ENCODE peak calls at places on chromosomes 2 and 18, in four cellular contexts. One of them, this sample, is unnamed.

GRCh38 chr2:182064024-182064880 is 78.6 kb downstream of the PPP1R1C start:
- DNase-seq in AG04450: no peak
- DNase-seq in right cardiac atrium: peak
- DNase-seq in mesendoderm: no peak
- DNase-seq in this sample: no peak

GRCh38 chr18:64592246-64592645 is 443.4 kb upstream of the LINC00305 start:
- DNase-seq in AG04450: no peak
- DNase-seq in right cardiac atrium: no peak
- DNase-seq in mesendoderm: no peak
- DNase-seq in this sample: no peak

GRCh38 chr2:216502776-216503629 is 4.4 kb downstream of the RPL37A start:
- DNase-seq in AG04450: no peak
- DNase-seq in right cardiac atrium: no peak
- DNase-seq in mesendoderm: no peak
- DNase-seq in this sample: no peak

GRCh38 chr2:13481201-13481600 is 764.5 kb downstream of the TRIB2 start:
- DNase-seq in AG04450: no peak
- DNase-seq in right cardiac atrium: no peak
- DNase-seq in mesendoderm: no peak
- DNase-seq in this sample: no peak

GRCh38 chr2:85731606-85732005 is 22.2 kb upstream of the ATOH8 start:
- DNase-seq in AG04450: no peak
- DNase-seq in right cardiac atrium: no peak
- DNase-seq in mesendoderm: no peak
- DNase-seq in this sample: no peak

GRCh38 chr2:112259509-112260294 is 4.9 kb upstream of the ZC3H8 start:
- DNase-seq in AG04450: peak
- DNase-seq in right cardiac atrium: peak
- DNase-seq in mesendoderm: peak
- DNase-seq in this sample: no peak

GRCh38 chr18:46916551-46917107 is 678 bp downstream of the PIAS2 start:
- DNase-seq in AG04450: no peak
- DNase-seq in right cardiac atrium: no peak
- DNase-seq in mesendoderm: peak
- DNase-seq in this sample: no peak

GRCh38 chr2:206433201-206433600 is 10.1 kb upstream of the ADAM23 start:
- DNase-seq in AG04450: no peak
- DNase-seq in right cardiac atrium: no peak
- DNase-seq in mesendoderm: no peak
- DNase-seq in this sample: no peak

GRCh38 chr18:73979742-73980141 is 167.9 kb downstream of the FBXO15 start:
- DNase-seq in AG04450: peak
- DNase-seq in right cardiac atrium: no peak
- DNase-seq in mesendoderm: peak
- DNase-seq in this sample: peak

GRCh38 chr2:189959450-189959849 is 103.1 kb downstream of the MSTN start:
- DNase-seq in AG04450: no peak
- DNase-seq in right cardiac atrium: no peak
- DNase-seq in mesendoderm: peak
- DNase-seq in this sample: no peak

GRCh38 chr2:98985905-98986666 is 50.1 kb upstream of the CRACDL start:
- DNase-seq in AG04450: no peak
- DNase-seq in right cardiac atrium: no peak
- DNase-seq in mesendoderm: no peak
- DNase-seq in this sample: peak

GRCh38 chr2:207390302-207391095 is 139.3 kb upstream of the CREB1 start:
- DNase-seq in AG04450: no peak
- DNase-seq in right cardiac atrium: no peak
- DNase-seq in mesendoderm: no peak
- DNase-seq in this sample: no peak

GRCh38 chr2:224136394-224136793 is 97.3 kb upstream of the SERPINE2 start:
- DNase-seq in AG04450: no peak
- DNase-seq in right cardiac atrium: no peak
- DNase-seq in mesendoderm: no peak
- DNase-seq in this sample: no peak

GRCh38 chr2:84388921-84389490 is 70.1 kb downstream of the SUCLG1 start:
- DNase-seq in AG04450: no peak
- DNase-seq in right cardiac atrium: no peak
- DNase-seq in mesendoderm: no peak
- DNase-seq in this sample: no peak

GRCh38 chr2:98869272-98869641 is 66.8 kb downstream of the CRACDL start:
- DNase-seq in AG04450: no peak
- DNase-seq in right cardiac atrium: no peak
- DNase-seq in mesendoderm: peak
- DNase-seq in this sample: peak

GRCh38 chr2:241841181-241842066 is 17.3 kb downstream of the PDCD1 start:
- DNase-seq in AG04450: no peak
- DNase-seq in right cardiac atrium: no peak
- DNase-seq in mesendoderm: no peak
- DNase-seq in this sample: no peak

DNA sequence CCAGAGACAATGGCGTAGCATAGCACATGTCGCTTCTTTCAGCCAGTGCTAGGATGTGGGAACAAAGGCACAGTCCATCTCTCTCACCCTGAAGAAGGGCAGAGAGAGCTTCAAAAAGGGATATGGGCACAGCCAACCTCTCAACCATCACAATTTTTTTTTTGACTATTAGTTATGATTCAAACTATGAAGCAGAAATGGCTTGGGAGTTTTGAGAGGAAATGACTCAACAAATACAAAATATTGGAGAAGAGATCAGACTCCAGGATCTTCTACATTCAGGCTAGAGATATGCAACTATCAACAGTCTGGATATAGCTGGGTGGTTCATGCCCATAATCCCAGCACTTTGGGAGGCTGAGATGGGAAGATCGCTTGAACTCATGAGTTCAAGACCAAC is 109.1 kb downstream of the MCFD2 start:
- DNase-seq in AG04450: no peak
- DNase-seq in right cardiac atrium: no peak
- DNase-seq in mesendoderm: no peak
- DNase-seq in this sample: no peak
- H3K27ac ChIP-seq in AG04450: peak
- H3K27ac ChIP-seq in right cardiac atrium: no peak
- H3K27ac ChIP-seq in mesendoderm: no peak
- H3K27ac ChIP-seq in this sample: peak

DNA sequence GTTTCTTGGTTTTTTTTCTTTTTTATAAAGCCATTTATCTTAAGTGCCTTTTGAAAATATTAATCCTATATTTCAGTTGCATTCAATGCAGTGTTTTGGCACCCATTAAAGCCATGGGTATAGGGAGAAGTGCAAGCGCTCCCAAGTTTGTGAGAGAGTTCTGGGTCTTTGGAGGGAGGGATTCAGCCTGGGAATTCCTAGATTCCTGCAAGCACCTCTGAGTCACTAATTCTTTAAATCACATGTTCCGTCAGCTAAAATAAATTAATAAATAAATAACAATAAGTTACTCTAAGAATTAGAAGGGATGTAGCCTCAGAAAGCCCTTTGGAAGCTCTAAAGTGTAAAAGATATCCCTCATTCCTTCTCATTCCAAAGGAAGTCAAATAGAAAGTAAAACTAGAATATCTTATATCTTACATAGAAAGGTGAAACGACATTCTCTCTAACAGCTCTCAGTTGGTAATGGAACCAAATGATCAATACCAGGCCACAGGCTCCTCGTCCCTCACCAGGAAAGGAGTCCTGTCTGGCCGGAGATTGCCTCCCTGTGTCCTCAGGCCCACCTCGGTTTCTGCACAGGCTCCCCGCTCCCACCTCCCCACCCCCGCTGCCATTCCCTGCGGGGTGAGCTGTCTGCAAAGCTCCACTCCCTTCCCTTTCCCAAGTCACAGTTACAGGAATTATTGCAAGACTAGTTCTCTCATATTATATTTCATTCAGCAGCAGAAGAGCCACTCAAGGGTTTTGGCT is 222.3 kb upstream of the RBBP8 start:
- DNase-seq in AG04450: no peak
- DNase-seq in right cardiac atrium: peak
- DNase-seq in mesendoderm: peak
- DNase-seq in this sample: peak
- H3K27ac ChIP-seq in AG04450: peak
- H3K27ac ChIP-seq in right cardiac atrium: peak
- H3K27ac ChIP-seq in mesendoderm: no peak
- H3K27ac ChIP-seq in this sample: peak

GRCh38 chr2:197620113-197620512 is 55.3 kb downstream of the RFTN2 start:
- DNase-seq in AG04450: no peak
- DNase-seq in right cardiac atrium: no peak
- DNase-seq in mesendoderm: peak
- DNase-seq in this sample: no peak
- H3K27ac ChIP-seq in AG04450: no peak
- H3K27ac ChIP-seq in right cardiac atrium: no peak
- H3K27ac ChIP-seq in mesendoderm: no peak
- H3K27ac ChIP-seq in this sample: no peak

DNA sequence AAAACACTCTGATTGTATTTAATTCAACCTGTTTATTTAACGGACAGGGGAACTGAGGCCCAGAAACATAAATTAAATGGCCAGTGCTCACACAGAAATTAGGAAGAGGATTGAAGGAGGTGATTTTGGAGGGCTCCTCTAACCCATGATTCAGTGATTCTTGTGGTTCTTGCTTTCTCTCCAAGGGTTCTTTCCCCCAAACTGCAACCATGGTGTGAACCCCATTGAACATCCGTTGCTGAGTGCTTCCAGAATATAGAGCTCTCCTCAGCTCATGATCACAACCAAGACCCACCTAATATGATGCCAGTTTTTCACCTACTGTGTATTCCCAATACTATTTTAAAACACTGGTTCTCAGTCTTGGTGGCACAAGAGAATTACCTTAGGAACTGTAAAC is 41.4 kb downstream of the BMP10 start:
- DNase-seq in AG04450: no peak
- DNase-seq in right cardiac atrium: no peak
- DNase-seq in mesendoderm: no peak
- DNase-seq in this sample: no peak
- H3K27ac ChIP-seq in AG04450: peak
- H3K27ac ChIP-seq in right cardiac atrium: peak
- H3K27ac ChIP-seq in mesendoderm: no peak
- H3K27ac ChIP-seq in this sample: no peak

DNA sequence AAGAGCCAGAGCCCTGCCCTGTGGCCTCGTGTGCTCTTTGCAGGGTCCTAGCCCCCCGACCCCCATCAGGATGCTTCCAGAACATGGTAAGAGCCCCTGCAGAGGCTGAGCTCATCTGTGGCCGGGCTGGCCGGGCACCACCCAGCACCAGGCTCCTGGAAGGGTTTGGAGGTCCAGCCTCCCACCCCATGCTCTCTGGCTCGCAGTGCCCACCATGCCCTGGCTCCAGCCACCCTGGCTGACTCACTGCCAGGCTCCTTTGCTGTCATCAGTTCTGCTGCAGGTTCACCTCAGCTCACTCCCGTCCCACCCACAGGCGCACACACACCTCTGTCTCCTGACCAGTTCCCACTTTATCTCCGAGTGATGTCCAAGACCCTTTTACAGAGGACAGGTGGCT is 37.5 kb downstream of the EIF4E2 start:
- DNase-seq in AG04450: no peak
- DNase-seq in right cardiac atrium: no peak
- DNase-seq in mesendoderm: no peak
- DNase-seq in this sample: no peak
- H3K27ac ChIP-seq in AG04450: no peak
- H3K27ac ChIP-seq in right cardiac atrium: no peak
- H3K27ac ChIP-seq in mesendoderm: no peak
- H3K27ac ChIP-seq in this sample: no peak

DNA sequence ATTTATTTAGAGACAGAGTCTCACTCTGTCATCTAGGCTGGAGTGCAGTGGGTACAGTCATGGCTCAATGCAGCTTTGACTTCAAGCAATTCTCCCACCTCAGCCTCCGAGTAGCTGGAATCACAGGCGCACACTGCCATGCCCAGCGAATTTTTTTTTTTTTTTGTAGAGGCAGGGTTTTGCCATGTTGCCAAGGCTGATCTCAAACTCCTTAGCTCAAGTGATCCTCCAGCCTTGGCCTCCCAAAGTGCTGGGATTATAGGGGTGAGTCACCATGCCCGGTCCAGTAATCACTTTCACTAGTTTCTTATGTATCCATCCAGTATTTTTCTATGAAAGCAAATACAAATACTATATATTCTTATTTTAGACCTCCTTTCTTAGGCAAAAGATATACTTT is 24.0 kb downstream of the PRKAG3 start:
- DNase-seq in AG04450: no peak
- DNase-seq in right cardiac atrium: no peak
- DNase-seq in mesendoderm: no peak
- DNase-seq in this sample: no peak
- H3K27ac ChIP-seq in AG04450: no peak
- H3K27ac ChIP-seq in right cardiac atrium: no peak
- H3K27ac ChIP-seq in mesendoderm: no peak
- H3K27ac ChIP-seq in this sample: no peak

GRCh38 chr2:95273911-95274290 is 348 bp upstream of the PROM2 start:
- DNase-seq in AG04450: no peak
- DNase-seq in right cardiac atrium: no peak
- DNase-seq in mesendoderm: no peak
- DNase-seq in this sample: no peak
- H3K27ac ChIP-seq in AG04450: no peak
- H3K27ac ChIP-seq in right cardiac atrium: no peak
- H3K27ac ChIP-seq in mesendoderm: no peak
- H3K27ac ChIP-seq in this sample: peak

DNA sequence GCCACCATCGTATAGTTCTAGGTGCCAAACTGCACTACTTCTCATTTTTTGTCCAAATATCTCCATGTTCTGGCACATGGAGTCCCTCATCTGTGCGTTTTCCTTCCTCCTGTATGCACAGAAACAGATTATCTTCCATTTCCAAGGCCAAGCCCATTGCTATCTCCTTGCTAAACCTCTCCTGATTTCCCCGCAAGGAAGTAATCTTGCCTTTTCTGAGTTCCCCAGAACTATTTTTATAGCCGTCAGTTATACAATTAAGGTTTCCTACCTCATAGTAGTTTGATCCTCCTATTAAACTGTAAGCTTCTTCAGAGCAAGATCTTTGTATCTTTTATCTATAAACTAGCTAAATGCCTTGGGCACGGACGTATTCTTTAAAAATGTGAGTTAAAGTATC is 7.2 kb downstream of the DSG2 start:
- DNase-seq in AG04450: no peak
- DNase-seq in right cardiac atrium: no peak
- DNase-seq in mesendoderm: no peak
- DNase-seq in this sample: no peak
- H3K27ac ChIP-seq in AG04450: no peak
- H3K27ac ChIP-seq in right cardiac atrium: no peak
- H3K27ac ChIP-seq in mesendoderm: no peak
- H3K27ac ChIP-seq in this sample: no peak

This sample was measured in epithelial cell of prostate.